ENCODE peak calls at places on chromosome 1, in eight cellular contexts. Y, J, X, C, B, V, F and G are unnamed samples.

GRCh38 chr1:205298191-205298994 is 23.2 kb downstream of the NUAK2 start:
- DNase-seq in C (no peak), B (peak; percentile 93), V (peak; percentile 93), F (no peak), X (no peak), Y (no peak), J (no peak), G (no peak)

GRCh38 chr1:180586671-180587155 is 27.9 kb downstream of the OVAAL start:
- DNase-seq in F (no peak), Y (peak; percentile 18), J (no peak), B (peak; percentile 43), V (peak; percentile 21), X (peak; percentile 61), C (no peak), G (no peak)

GRCh38 chr1:180094705-180095280 is 59.9 kb upstream of the QSOX1 start:
- DNase-seq in X (no peak), C (no peak), Y (no peak), B (no peak), J (no peak), V (peak; percentile 91), F (no peak), G (no peak)

GRCh38 chr1:13702425-13703127 is 2.6 kb downstream of the PRDM2 start:
- DNase-seq in Y (peak; percentile 61), C (no peak), V (no peak), B (no peak), X (no peak), F (no peak), J (peak; percentile 88), G (no peak)

GRCh38 chr1:30811187-30811586 is 53.6 kb upstream of the LAPTM5 start:
- DNase-seq in C (no peak), Y (no peak), V (no peak), F (no peak), J (no peak), B (no peak), X (no peak), G (no peak)

GRCh38 chr1:172671591-172671990 is 12.7 kb downstream of the FASLG start:
- DNase-seq in C (no peak), B (peak; percentile 36), X (no peak), J (no peak), Y (no peak), F (no peak), V (no peak), G (no peak)

GRCh38 chr1:234987415-234988159 is 141.1 kb downstream of the TOMM20 start:
- DNase-seq in Y (peak; percentile 50), J (no peak), B (peak; percentile 80), F (no peak), V (peak; percentile 94), X (no peak), C (no peak), G (peak; percentile 85)

GRCh38 chr1:170309389-170310013 is 163.7 kb downstream of the NTMT2 start:
- DNase-seq in V (peak; percentile 92), Y (no peak), C (no peak), J (no peak), X (no peak), F (no peak), B (peak; percentile 95), G (peak; percentile 64)

GRCh38 chr1:101323530-101323929 is 86.7 kb downstream of the S1PR1 start:
- DNase-seq in X (no peak), B (no peak), Y (no peak), C (no peak), F (no peak), J (no peak), V (no peak), G (no peak)

GRCh38 chr1:235057385-235058306 is 71.0 kb downstream of the TOMM20 start:
- DNase-seq in C (no peak), X (no peak), B (no peak), Y (no peak), F (no peak), V (no peak), J (no peak), G (no peak)

GRCh38 chr1:226717256-226717909 is 21.7 kb downstream of the ITPKB start:
- DNase-seq in X (no peak), Y (no peak), B (no peak), C (peak; percentile 97), V (no peak), J (no peak), F (no peak), G (no peak)

GRCh38 chr1:64302971-64303370 is 99.5 kb downstream of the UBE2U start:
- DNase-seq in Y (no peak), F (no peak), J (no peak), B (peak; percentile 31), V (no peak), C (no peak), X (no peak), G (no peak)